ENCODE peak calls at places on chromosomes 6 and 20, in four cellular contexts. D is PC-9; V is CD8-positive, alpha-beta T cell; X is spleen. K is an unnamed sample.

GRCh38 chr6:162058281-162058875 is 669.2 kb downstream of the PRKN start:
- DNase-seq in D (no peak), V (no peak), X (no peak), K (peak)

GRCh38 chr20:53725575-53725970 is 131.9 kb upstream of the ZNF217 start:
- DNase-seq in D (no peak), V (no peak), X (no peak), K (no peak)

GRCh38 chr20:19602660-19603389 is 155.2 kb upstream of the RIN2 start:
- DNase-seq in D (no peak), V (no peak), X (no peak), K (no peak)

GRCh38 chr6:57256541-57256940 is 34.4 kb upstream of the RAB23 start:
- DNase-seq in D (no peak), V (no peak), X (no peak), K (no peak)

GRCh38 chr20:59743767-59744485 is 139.6 kb downstream of the PHACTR3 start:
- DNase-seq in D (no peak), V (no peak), X (no peak), K (no peak)

GRCh38 chr6:30060634-30060981 is 457 bp upstream of the POLR1H start:
- DNase-seq in D (no peak), V (no peak), X (peak), K (no peak)

GRCh38 chr20:41011551-41012067 is 17.0 kb upstream of the TOP1 start:
- DNase-seq in D (peak), V (no peak), X (no peak), K (no peak)

GRCh38 chr6:47044418-47044817 is 2.3 kb upstream of the ADGRF1 start:
- DNase-seq in D (peak), V (no peak), X (no peak), K (peak)

GRCh38 chr20:64230461-64231145 is 24.9 kb upstream of the PCMTD2 start:
- DNase-seq in D (no peak), V (no peak), X (peak), K (no peak)

GRCh38 chr6:142279350-142280180 is 22.2 kb upstream of the ADGRG6 start:
- DNase-seq in D (peak), V (no peak), X (no peak), K (no peak)

GRCh38 chr6:156881687-156882629 is 104.8 kb downstream of the ARID1B start:
- DNase-seq in D (no peak), V (no peak), X (no peak), K (no peak)

GRCh38 chr6:12126051-12126450 is 113.9 kb downstream of the HIVEP1 start:
- DNase-seq in D (no peak), V (no peak), X (no peak), K (no peak)

GRCh38 chr6:108651781-108652227 is 91.1 kb downstream of the FOXO3 start:
- DNase-seq in D (no peak), V (no peak), X (no peak), K (peak)

GRCh38 chr6:137791281-137792159 is 75.5 kb upstream of the TNFAIP3 start:
- DNase-seq in D (no peak), V (no peak), X (no peak), K (no peak)

GRCh38 chr20:38927902-38928578 is 1.8 kb downstream of the FAM83D start:
- DNase-seq in D (peak), V (no peak), X (no peak), K (no peak)

GRCh38 chr6:137601471-137601870 is 107.3 kb upstream of the OLIG3 start:
- DNase-seq in D (no peak), V (no peak), X (no peak), K (no peak)

GRCh38 chr6:139955366-139956155 is 581.1 kb upstream of the CITED2 start:
- DNase-seq in D (no peak), V (no peak), X (no peak), K (no peak)

GRCh38 chr6:34459899-34460593 is 5.8 kb upstream of the PACSIN1 start:
- DNase-seq in D (no peak), V (peak), X (peak), K (peak)

GRCh38 chr6:122116105-122116504 is 283.3 kb upstream of the HSF2 start:
- DNase-seq in D (no peak), V (no peak), X (no peak), K (no peak)

GRCh38 chr6:53326372-53327016 is 22.3 kb downstream of the ELOVL5 start:
- DNase-seq in D (peak), V (no peak), X (no peak), K (peak)

GRCh38 chr6:7146079-7146828 is 38.5 kb downstream of the RREB1 start:
- DNase-seq in D (peak), V (no peak), X (peak), K (no peak)

GRCh38 chr6:11729083-11729482 is 49.5 kb downstream of the ADTRP start:
- DNase-seq in D (no peak), V (no peak), X (no peak), K (no peak)

GRCh38 chr6:168851460-168852103 is 402.1 kb downstream of the THBS2 start:
- DNase-seq in D (no peak), V (no peak), X (no peak), K (no peak)

GRCh38 chr6:132341646-132342045 is 59.6 kb downstream of the MOXD1 start:
- DNase-seq in D (no peak), V (no peak), X (no peak), K (peak)

GRCh38 chr20:3766381-3766780 is 1.2 kb downstream of the ADISSP start:
- DNase-seq in D (no peak), V (no peak), X (peak), K (no peak)

GRCh38 chr20:47164076-47164634 is 192.3 kb downstream of the ZMYND8 start:
- DNase-seq in D (no peak), V (no peak), X (no peak), K (no peak)

GRCh38 chr6:86707545-86708120 is 229.7 kb upstream of the HTR1E start:
- DNase-seq in D (no peak), V (no peak), X (no peak), K (no peak)

GRCh38 chr20:31414381-31414780 is 8.4 kb upstream of the DEFB121 start:
- DNase-seq in D (no peak), V (no peak), X (no peak), K (no peak)

GRCh38 chr6:45447721-45448120 is 70.0 kb upstream of the SUPT3H start:
- DNase-seq in D (no peak), V (no peak), X (no peak), K (no peak)

GRCh38 chr6:44133003-44133931 is 5.9 kb downstream of the TMEM63B start:
- DNase-seq in D (peak), V (no peak), X (no peak), K (no peak)
- H3K4me3 ChIP-seq in D (no peak), V (no peak), X (no peak), K (no peak)

GRCh38 chr6:14372738-14373484 is 255.3 kb downstream of the CD83 start:
- DNase-seq in D (no peak), V (no peak), X (no peak), K (no peak)
- TF ChIP-seq CTCF in D (no peak), V (no peak), X (no peak), K (no peak)

GRCh38 chr6:41892921-41893564 is 2.1 kb downstream of the USP49 start:
- DNase-seq in D (no peak), V (no peak), X (no peak), K (no peak)
- H3K4me3 ChIP-seq in D (no peak), V (no peak), X (no peak), K (no peak)

GRCh38 chr6:134457941-134458340 is 140.0 kb upstream of the SGK1 start:
- DNase-seq in D (no peak), V (no peak), X (no peak), K (no peak)
- TF ChIP-seq CTCF in D (no peak), V (no peak), X (no peak), K (no peak)

GRCh38 chr6:83852528-83853177 is 507 bp upstream of the RIPPLY2 start:
- DNase-seq in D (no peak), V (no peak), X (no peak), K (no peak)
- H3K4me3 ChIP-seq in D (no peak), V (peak), X (peak), K (peak)

DNA sequence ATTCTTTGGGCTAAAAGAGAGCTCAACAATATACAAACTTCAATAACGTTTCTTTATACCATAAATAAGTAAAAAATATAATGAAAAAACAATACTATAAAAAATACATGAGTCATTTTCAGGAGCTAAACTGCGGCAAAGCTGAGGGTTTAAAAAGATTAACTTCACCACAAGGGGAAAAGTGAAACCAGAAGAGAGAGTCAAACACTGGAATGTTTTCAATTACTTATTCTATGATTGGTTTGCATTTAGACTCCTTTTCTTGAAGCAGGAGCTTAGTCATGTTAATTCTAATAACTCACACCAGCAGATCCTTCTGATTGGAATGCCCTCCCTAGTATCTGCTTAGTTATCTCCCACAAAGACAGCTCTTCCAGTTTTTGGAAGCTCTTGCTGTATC is 627.3 kb downstream of the UTRN start:
- DNase-seq in D (no peak), V (no peak), X (no peak), K (peak)
- TF ChIP-seq CTCF in D (no peak), V (no peak), X (no peak), K (no peak)

DNA sequence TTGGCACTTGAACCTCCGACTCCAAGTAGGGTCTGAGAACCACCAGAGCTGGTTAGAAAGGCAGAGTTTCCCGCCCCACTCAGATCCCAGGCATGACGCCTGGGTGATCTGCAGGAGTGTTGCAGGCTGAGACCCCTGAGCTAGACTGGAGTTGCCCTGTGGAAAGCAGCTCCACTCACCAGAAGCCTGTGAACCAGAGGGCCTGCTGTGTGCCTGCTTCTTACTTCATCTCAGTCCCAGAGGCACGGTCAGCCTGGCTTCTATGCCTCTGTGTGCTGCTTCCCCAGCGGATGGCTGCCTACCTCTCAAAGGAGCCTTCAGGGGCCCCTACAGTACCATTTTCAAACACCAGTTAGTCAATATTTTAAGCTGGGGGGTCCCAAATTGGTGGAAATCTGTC is 15.6 kb upstream of the CCN6 start:
- DNase-seq in D (no peak), V (no peak), X (no peak), K (no peak)
- H3K4me3 ChIP-seq in D (no peak), V (no peak), X (no peak), K (no peak)

GRCh38 chr6:166713608-166714510 is 86.8 kb upstream of the RPS6KA2 start:
- DNase-seq in D (no peak), V (no peak), X (no peak), K (no peak)

GRCh38 chr6:166714581-166714980 is 87.5 kb upstream of the RPS6KA2 start:
- DNase-seq in D (no peak), V (no peak), X (no peak), K (no peak)

GRCh38 chr6:166710084-166710483 is 83.0 kb upstream of the RPS6KA2 start:
- DNase-seq in D (no peak), V (no peak), X (no peak), K (no peak)

GRCh38 chr6:166715065-166715464 is 88.0 kb upstream of the RPS6KA2 start:
- DNase-seq in D (no peak), V (no peak), X (no peak), K (no peak)

GRCh38 chr6:166712554-166713228 is 85.6 kb upstream of the RPS6KA2 start:
- DNase-seq in D (no peak), V (no peak), X (no peak), K (no peak)
- TF ChIP-seq CTCF in D (no peak), V (no peak), X (no peak), K (no peak)

DNA sequence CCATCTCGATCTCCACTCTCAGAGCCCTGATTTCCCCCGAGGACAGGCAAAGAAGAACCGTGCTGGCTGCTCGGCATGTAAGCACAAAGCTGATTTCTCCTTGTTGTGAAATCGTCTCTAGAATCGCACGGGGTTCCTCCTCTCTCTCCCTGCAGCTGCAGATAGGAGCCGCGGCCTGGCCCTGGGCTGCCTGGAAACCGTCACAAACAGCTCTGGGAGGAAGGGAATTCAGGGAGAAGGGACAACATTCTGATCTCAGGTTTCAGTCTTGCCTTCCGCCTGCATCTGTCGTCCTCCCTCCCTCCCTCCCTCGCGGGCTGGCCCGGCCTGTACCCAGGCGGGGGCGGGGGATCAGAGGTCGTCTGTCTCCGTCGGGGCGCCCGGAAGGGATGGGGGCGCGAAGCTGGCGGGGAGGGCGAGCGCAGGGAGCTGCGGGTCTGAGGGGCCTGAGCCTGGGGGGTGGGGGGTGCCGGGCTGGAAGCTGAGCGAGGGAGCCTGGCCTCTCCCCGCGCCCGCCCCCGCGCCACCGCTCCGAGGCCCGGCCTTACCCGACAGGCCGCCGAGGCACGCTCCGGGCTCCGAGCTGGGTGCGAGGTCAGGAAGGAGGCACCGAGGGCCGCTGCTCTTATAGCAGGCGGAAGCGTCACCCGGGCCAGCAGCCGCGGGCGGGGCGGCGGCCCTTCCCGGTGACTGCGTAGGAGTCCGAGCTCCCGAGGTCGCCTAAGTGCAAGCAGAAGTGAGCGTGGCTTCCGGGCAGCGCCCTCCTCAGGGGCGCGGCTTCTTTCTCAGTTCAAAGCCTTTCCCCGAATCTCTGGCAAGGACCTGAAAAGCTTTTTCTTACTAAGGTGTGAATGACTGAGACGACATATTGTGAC is at the start of gene SERPINB1:
- DNase-seq in D (peak), V (peak), X (peak), K (no peak)
- H3K4me3 ChIP-seq in D (peak), V (peak), X (peak), K (peak)

GRCh38 chr20:49045440-49046086 is 549 bp upstream of the CSE1L start:
- DNase-seq in D (no peak), V (peak), X (peak), K (no peak)

GRCh38 chr20:49043000-49043399 is 3.1 kb upstream of the CSE1L start:
- DNase-seq in D (no peak), V (no peak), X (no peak), K (no peak)

DNA sequence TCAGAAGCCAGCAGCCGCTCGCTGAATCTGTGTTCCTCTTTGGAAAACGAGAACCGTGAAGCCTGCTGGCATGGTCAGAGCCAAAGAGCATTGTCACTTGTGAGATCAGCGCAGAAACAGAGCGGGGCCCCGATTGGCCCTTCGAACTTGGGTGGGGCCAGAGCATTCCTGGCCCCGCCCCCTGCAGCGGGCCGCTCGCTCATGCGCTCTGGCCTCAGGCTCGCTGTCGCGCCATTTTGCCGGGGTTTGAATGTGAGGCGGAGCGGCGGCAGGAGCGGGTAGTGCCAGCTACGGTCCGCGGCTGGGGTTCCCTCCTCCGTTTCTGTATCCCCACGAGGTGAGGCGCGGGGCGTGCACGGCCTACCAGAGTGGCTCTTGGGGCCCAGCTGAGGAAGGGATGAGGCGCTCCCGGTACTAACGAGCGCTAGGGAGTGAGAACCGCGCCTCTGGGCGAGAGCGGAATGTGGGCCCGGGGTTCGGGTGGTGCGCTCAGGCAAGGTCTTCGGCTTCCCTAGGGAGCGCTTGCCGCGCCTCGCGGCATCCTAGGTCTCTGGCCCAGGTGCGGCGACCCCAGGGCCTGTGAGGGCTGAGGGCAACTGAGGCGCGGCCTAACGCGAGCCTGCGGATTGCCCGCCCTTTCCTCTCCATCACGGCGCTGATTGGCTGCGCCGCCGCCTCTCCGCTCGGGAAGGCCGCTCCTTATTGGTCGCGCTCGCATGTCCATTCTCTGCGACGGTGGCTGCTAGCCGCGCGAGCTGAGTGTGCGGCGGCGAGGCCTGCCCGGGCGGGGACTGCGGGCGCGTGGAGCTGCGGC is at the start of gene CSE1L:
- DNase-seq in D (peak), V (peak), X (peak), K (peak)
- TF ChIP-seq CTCF in D (no peak), V (no peak), X (no peak), K (no peak)

K was measured in astrocyte of the cerebellum.